ENCODE peak calls at places on chromosomes 3 and 15, in four cellular contexts. O, I, M and C are unnamed samples.

GRCh38 chr3:127512256-127512655 is 78.3 kb downstream of the TPRA1 start:
- DNase-seq in I (no peak), O (no peak), M (no peak), C (no peak)

GRCh38 chr3:162729686-162730085 is 1233.1 kb downstream of the OTOL1 start:
- DNase-seq in O (no peak), I (no peak), M (peak), C (no peak)

GRCh38 chr3:190099099-190099498 is 21.6 kb downstream of the P3H2 start:
- DNase-seq in I (no peak), M (peak), O (no peak), C (no peak)

GRCh38 chr15:77851696-77852095 is 219.0 kb upstream of the LINGO1 start:
- DNase-seq in I (no peak), O (no peak), M (no peak), C (no peak)

GRCh38 chr15:31470756-31471155 is 144.1 kb downstream of the KLF13 start:
- DNase-seq in M (no peak), I (no peak), O (no peak), C (no peak)

GRCh38 chr3:5568451-5568850 is 380.9 kb downstream of the EDEM1 start:
- DNase-seq in I (peak), M (no peak), O (no peak), C (peak)

GRCh38 chr3:140276698-140277097 is 341.7 kb downstream of the CLSTN2 start:
- DNase-seq in M (peak), O (no peak), I (peak), C (peak)

GRCh38 chr15:85788796-85789495 is 5.8 kb downstream of the KLHL25 start:
- DNase-seq in M (no peak), O (no peak), I (no peak), C (peak)

GRCh38 chr3:96931491-96931890 is 117.1 kb downstream of the EPHA6 start:
- DNase-seq in I (no peak), O (no peak), M (no peak), C (no peak)

GRCh38 chr3:76724706-76725105 is 315.2 kb upstream of the ROBO2 start:
- DNase-seq in M (no peak), I (no peak), O (no peak), C (no peak)

GRCh38 chr3:42662813-42663535 is 9.5 kb downstream of the ZBTB47 start:
- DNase-seq in I (no peak), O (no peak), M (no peak), C (no peak)